ENCODE peak calls at places on chromosomes 4 and X, in six cellular contexts. L is GM23338, B is H1, Y is astrocyte, P is fibroblast of lung, R is MM.1S. I is an unnamed sample.

GRCh38 chrX:100804780-100805179 is 15.4 kb upstream of the CSTF2 start:
- DNase-seq in R (no peak), P (no peak), L (peak), Y (no peak), B (no peak), I (no peak)

GRCh38 chrX:10741003-10741402 is 120.6 kb upstream of the MID1 start:
- DNase-seq in R (no peak), Y (no peak), P (no peak), L (no peak), B (no peak), I (no peak)

GRCh38 chr4:38089961-38090360 is 129.8 kb downstream of the PTTG2 start:
- DNase-seq in P (no peak), Y (no peak), R (no peak), B (no peak), L (no peak), I (no peak)

GRCh38 chrX:75603833-75604232 is 81.0 kb upstream of the ZDHHC15 start:
- DNase-seq in B (no peak), R (peak), Y (no peak), L (peak), P (peak), I (no peak)

GRCh38 chr4:83011779-83012630 is 1.4 kb upstream of the LIN54 start:
- DNase-seq in Y (no peak), L (peak), R (peak), B (peak), P (peak), I (peak)

GRCh38 chr4:57051100-57051499 is 59.1 kb downstream of the IGFBP7 start:
- DNase-seq in Y (no peak), R (no peak), L (no peak), P (no peak), B (no peak), I (no peak)

GRCh38 chr4:6221296-6221850 is 21.0 kb upstream of the JAKMIP1 start:
- DNase-seq in P (no peak), L (peak), B (peak), Y (no peak), R (no peak), I (no peak)

GRCh38 chrX:118627084-118627758 is 100.2 kb upstream of the IL13RA1 start:
- DNase-seq in Y (no peak), L (peak), P (no peak), R (peak), B (no peak), I (no peak)

GRCh38 chr4:81198151-81198550 is 16.9 kb downstream of the PRKG2 start:
- DNase-seq in R (no peak), Y (no peak), P (no peak), B (no peak), L (no peak), I (no peak)

GRCh38 chrX:78105944-78106650 is 2.0 kb downstream of the PGK1 start:
- DNase-seq in B (no peak), Y (no peak), L (no peak), P (no peak), R (peak), I (peak)

GRCh38 chrX:134026732-134027311 is 41.4 kb upstream of the GPC3 start:
- DNase-seq in P (peak), L (peak), R (peak), B (peak), Y (peak), I (peak)

GRCh38 chrX:64739792-64740378 is 236.4 kb downstream of the ZC4H2 start:
- DNase-seq in R (no peak), L (no peak), P (no peak), Y (no peak), B (no peak), I (no peak)

GRCh38 chr4:101420661-101421060 is 73.3 kb upstream of the PPP3CA start:
- DNase-seq in R (no peak), B (no peak), P (peak), L (no peak), Y (peak), I (no peak)

GRCh38 chr4:116027311-116027710 is 913.9 kb upstream of the NDST4 start:
- DNase-seq in R (no peak), L (no peak), B (no peak), P (no peak), Y (no peak), I (no peak)

GRCh38 chr4:92658318-92658717 is 354.6 kb downstream of the GRID2 start:
- DNase-seq in P (no peak), R (no peak), B (no peak), L (no peak), Y (no peak), I (no peak)

GRCh38 chrX:53440631-53441517 is 6.7 kb upstream of the HSD17B10 start:
- DNase-seq in L (peak), R (no peak), P (peak), B (peak), Y (peak), I (no peak)

GRCh38 chr4:135434936-135435335 is 1233.3 kb upstream of the PABPC4L start:
- DNase-seq in Y (no peak), B (no peak), L (no peak), P (no peak), R (no peak), I (no peak)

GRCh38 chr4:7771541-7772507 is 167.8 kb downstream of the AFAP1 start:
- DNase-seq in L (no peak), R (peak), Y (no peak), B (no peak), P (no peak), I (no peak)
- H3K4me2 ChIP-seq in L (no peak), R (no peak), Y (no peak), B (no peak), P (no peak), I (no peak)

GRCh38 chr4:142844782-142845181 is 1.3 kb downstream of the INPP4B start:
- DNase-seq in P (no peak), L (no peak), R (no peak), B (no peak), Y (no peak), I (no peak)

GRCh38 chr4:142846729-142847606 is 867 bp upstream of the INPP4B start:
- DNase-seq in P (peak), L (peak), R (peak), B (peak), Y (no peak), I (peak)

GRCh38 chr4:142845293-142846070 is 619 bp downstream of the INPP4B start:
- DNase-seq in Y (no peak), B (peak), L (peak), R (no peak), P (no peak), I (peak)

GRCh38 chr4:142850478-142850877 is 4.4 kb upstream of the INPP4B start:
- DNase-seq in B (no peak), Y (no peak), R (no peak), L (peak), P (no peak), I (no peak)

GRCh38 chr4:142846105-142846728 is at the start of gene INPP4B:
- DNase-seq in R (peak), Y (peak), P (peak), B (no peak), L (peak), I (peak)
- TF ChIP-seq EZH2 in R (no peak), Y (no peak), P (no peak), B (peak), L (peak), I (no peak)

GRCh38 chr4:5051692-5052423 is 578 bp downstream of the STK32B start:
- DNase-seq in P (no peak), R (no peak), B (peak), Y (peak), L (peak), I (peak)
- H3K4me2 ChIP-seq in P (peak), R (peak), B (peak), Y (peak), L (peak), I (peak)

DNA sequence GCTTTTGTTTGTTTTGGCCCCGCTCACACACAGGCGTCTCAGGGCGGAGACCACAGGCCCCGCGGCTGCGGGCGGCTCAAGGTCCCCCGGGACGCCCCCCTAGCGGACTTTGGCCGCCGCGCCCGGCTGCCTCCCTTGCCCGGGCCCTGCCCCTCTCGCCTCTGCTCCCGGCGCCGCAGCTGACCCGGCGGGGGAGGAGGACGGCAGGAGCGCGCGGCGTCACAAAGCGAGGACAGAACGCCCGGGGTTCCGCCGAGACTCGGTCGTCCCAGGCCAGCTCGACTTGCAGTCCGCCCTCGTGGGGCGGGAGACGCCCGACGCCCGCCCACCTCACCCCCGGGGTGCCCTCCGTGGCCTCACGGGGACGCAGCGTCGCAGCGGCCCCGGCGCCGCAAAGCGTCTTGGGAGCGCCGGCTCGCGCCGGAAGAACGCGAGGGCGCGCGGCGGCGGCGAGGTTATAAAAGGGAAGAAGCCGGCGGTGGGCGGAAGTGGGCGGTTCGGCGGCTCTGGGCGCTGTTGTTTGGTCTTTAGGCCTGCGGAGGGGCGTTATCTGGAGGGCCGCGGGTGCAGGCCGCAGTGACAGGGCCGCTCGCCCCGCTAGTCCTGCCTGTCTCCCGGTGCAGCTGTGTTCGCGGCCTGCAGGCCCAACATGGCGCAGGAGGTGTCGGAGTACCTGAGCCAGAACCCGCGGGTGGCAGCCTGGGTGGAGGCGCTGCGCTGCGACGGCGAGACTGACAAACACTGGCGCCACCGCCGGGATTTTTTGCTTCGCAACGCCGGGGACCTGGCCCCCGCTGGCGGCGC is at the start of gene CDKN2AIP:
- DNase-seq in B (peak), Y (peak), L (peak), R (peak), P (peak), I (peak)
- TF ChIP-seq EZH2 in B (no peak), Y (no peak), L (no peak), R (no peak), P (no peak), I (no peak)

DNA sequence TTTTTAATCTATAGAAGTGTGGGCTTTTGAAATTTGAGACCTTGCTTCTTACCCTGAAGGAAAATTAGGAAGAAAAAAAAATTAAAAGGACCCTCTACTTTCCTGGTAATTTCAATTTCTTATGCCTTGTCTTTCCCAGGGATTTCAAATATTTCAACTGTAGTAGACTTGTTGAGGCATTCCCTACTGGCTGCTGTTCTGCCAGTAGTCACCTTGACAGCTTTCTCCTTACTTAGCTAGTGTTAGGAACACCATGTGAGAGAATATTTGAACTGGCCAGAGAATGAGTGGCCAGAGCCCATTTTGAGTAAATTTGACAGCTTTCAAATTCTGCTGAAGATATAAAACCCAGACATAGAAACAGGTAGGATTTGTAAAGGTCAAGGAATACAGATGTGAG is 24.0 kb upstream of the GBA3 start:
- DNase-seq in L (no peak), P (no peak), B (no peak), R (no peak), Y (no peak), I (no peak)
- H3K4me2 ChIP-seq in L (no peak), P (no peak), B (no peak), R (peak), Y (peak), I (peak)

GRCh38 chr4:41746025-41746439 is 2.5 kb downstream of the PHOX2B start:
- DNase-seq in Y (no peak), P (no peak), R (no peak), L (peak), B (peak), I (no peak)
- TF ChIP-seq EZH2 in Y (no peak), P (peak), R (no peak), L (peak), B (no peak), I (no peak)